ENCODE peak calls at places on chromosomes 12 and 14, in ten cellular contexts. L, A, G, Q, M, N, C, U, H and X are unnamed samples.

GRCh38 chr14:100764716-100765115 is 38.0 kb downstream of the DLK1 start:
- DNase-seq in L (peak; percentile 56), A (no peak), G (no peak), Q (no peak), M (no peak), N (no peak), C (no peak), U (no peak), H (no peak), X (no peak)

GRCh38 chr14:59582845-59583509 is 6.4 kb upstream of the CCDC175 start:
- DNase-seq in L (no peak), A (no peak), G (no peak), Q (no peak), M (no peak), N (no peak), C (no peak), U (peak; percentile 10), H (no peak), X (no peak)

GRCh38 chr14:20732477-20732876 is 13.2 kb upstream of the EDDM3A start:
- DNase-seq in L (no peak), A (no peak), G (no peak), Q (no peak), M (no peak), N (no peak), C (no peak), U (no peak), H (no peak), X (no peak)

GRCh38 chr12:120231316-120232011 is 30.6 kb upstream of the RPLP0 start:
- DNase-seq in L (no peak), A (peak; percentile 90), G (peak; percentile 73), Q (peak; percentile 70), M (peak; percentile 92), N (peak; percentile 97), C (no peak), U (peak; percentile 86), H (peak; percentile 72), X (peak; percentile 59)

GRCh38 chr12:121579190-121579791 is 1.5 kb downstream of the KDM2B start:
- DNase-seq in L (peak; percentile 88), A (peak; percentile 11), G (peak; percentile 47), Q (no peak), M (no peak), N (no peak), C (no peak), U (peak; percentile 32), H (no peak), X (peak; percentile 49)

GRCh38 chr12:524167-524951 is 64.6 kb downstream of the B4GALNT3 start:
- DNase-seq in L (no peak), A (no peak), G (peak; percentile 56), Q (no peak), M (no peak), N (peak; percentile 36), C (no peak), U (no peak), H (no peak), X (no peak)

GRCh38 chr12:51517800-51518199 is 73.2 kb upstream of the SCN8A start:
- DNase-seq in L (peak; percentile 29), A (peak; percentile 6), G (no peak), Q (no peak), M (no peak), N (no peak), C (no peak), U (no peak), H (no peak), X (no peak)

GRCh38 chr14:102206901-102207300 is 67.2 kb downstream of the WDR20 start:
- DNase-seq in L (peak; percentile 50), A (no peak), G (no peak), Q (no peak), M (no peak), N (no peak), C (no peak), U (peak; percentile 70), H (no peak), X (no peak)

GRCh38 chr14:92673601-92674000 is 74.8 kb downstream of the LGMN start:
- DNase-seq in L (no peak), A (no peak), G (no peak), Q (no peak), M (no peak), N (no peak), C (no peak), U (no peak), H (no peak), X (no peak)

GRCh38 chr14:61119006-61119405 is 138.0 kb downstream of the SLC38A6 start:
- DNase-seq in L (no peak), A (no peak), G (no peak), Q (no peak), M (no peak), N (no peak), C (no peak), U (no peak), H (no peak), X (no peak)

GRCh38 chr12:67239061-67239460 is 30.1 kb upstream of the CAND1 start:
- DNase-seq in L (no peak), A (peak; percentile 4), G (no peak), Q (no peak), M (no peak), N (peak; percentile 52), C (no peak), U (no peak), H (no peak), X (no peak)

GRCh38 chr12:114681149-114681849 is 2.7 kb downstream of the TBX3 start:
- DNase-seq in L (peak; percentile 81), A (peak; percentile 65), G (no peak), Q (no peak), M (peak; percentile 60), N (no peak), C (no peak), U (no peak), H (peak; percentile 39), X (no peak)

DNA sequence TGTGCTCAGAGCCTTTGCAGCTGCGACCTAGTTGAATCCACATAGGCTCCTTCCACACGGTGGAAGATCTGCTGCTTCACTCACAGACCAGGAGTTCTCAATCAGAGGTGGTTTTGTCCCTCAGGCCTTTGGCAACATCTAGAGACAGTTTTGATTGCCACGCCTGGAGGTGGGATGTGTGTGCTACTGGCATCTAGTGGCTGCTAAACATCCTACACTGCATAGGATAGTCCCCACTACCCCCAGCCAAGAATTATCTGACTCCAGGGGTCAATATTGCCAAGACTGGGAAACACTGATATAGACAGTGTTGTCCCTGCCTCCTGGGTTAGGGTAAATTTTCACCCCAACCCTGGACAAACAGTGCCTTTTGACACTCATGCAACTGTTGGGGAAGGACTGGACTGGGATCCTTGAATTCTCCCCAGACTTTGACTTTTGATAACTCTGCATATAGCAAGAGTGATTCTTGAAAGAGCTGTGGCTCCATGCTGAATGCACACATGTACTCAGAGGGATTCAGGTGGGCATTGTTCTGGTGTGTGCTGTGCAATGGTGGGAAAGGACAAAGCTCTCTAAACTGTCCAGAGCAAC is 39.8 kb downstream of the BAZ2A start:
- DNase-seq in L (no peak), A (peak; percentile 50), G (no peak), Q (no peak), M (no peak), N (peak; percentile 45), C (no peak), U (no peak), H (no peak), X (no peak)
- TF ChIP-seq CTCF in L (no peak), A (peak; percentile 68), G (no peak), Q (peak; percentile 48), M (peak; percentile 42), N (peak; percentile 62), C (peak; percentile 35), U (peak; percentile 22), H (peak; percentile 13), X (no peak)

DNA sequence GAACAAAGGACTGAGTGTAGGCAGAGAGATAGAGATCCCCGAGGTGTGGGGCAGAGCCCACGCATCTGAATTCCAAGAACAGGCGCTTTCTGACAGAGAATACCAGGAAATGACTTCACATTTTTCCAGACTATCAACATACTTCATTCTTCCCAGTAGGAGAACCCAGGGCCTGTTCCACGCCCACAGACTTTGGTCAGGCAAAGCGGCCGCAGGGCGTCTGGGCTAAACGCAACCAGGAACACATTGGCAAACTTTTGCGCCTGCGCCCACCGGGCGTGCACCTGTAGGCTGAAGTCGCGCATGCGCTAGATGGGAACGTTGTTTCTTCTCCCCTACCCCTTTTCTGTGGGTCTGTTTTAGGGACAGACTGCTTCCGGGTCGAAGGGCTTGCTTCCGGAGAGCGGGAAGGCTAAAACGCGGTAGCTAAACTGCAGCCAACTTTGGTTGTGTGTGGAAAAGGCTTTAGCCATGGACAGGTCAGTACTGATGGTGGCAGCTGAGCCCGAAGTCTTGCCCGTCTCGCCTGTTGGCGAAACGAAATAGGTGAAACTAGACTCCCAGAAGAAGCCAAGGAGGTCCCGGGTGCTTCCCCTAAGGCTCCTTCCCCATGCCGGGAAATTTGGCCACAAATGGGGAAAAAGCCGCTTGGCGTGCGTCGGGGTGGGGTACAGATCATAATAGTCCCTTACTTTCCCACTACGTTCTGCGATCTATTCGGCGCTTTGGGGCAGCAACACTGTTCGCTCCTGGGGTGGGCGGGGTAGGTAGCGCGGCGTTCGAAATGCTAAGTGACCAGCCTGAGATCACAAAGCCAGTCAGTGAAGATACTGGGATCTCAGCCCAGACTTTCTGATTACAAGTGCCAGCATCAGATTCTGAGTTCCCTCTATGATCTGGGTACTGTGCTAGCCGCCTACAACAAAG is at the start of gene NUP107:
- DNase-seq in L (peak; percentile 100), A (peak; percentile 100), G (peak; percentile 99), Q (peak; percentile 99), M (peak; percentile 98), N (peak; percentile 99), C (peak; percentile 99), U (peak; percentile 100), H (peak; percentile 98), X (peak; percentile 97)
- TF ChIP-seq CTCF in L (no peak), A (peak; percentile 17), G (peak; percentile 30), Q (peak; percentile 38), M (peak; percentile 46), N (peak; percentile 39), C (peak; percentile 25), U (peak; percentile 39), H (peak; percentile 10), X (no peak)

DNA sequence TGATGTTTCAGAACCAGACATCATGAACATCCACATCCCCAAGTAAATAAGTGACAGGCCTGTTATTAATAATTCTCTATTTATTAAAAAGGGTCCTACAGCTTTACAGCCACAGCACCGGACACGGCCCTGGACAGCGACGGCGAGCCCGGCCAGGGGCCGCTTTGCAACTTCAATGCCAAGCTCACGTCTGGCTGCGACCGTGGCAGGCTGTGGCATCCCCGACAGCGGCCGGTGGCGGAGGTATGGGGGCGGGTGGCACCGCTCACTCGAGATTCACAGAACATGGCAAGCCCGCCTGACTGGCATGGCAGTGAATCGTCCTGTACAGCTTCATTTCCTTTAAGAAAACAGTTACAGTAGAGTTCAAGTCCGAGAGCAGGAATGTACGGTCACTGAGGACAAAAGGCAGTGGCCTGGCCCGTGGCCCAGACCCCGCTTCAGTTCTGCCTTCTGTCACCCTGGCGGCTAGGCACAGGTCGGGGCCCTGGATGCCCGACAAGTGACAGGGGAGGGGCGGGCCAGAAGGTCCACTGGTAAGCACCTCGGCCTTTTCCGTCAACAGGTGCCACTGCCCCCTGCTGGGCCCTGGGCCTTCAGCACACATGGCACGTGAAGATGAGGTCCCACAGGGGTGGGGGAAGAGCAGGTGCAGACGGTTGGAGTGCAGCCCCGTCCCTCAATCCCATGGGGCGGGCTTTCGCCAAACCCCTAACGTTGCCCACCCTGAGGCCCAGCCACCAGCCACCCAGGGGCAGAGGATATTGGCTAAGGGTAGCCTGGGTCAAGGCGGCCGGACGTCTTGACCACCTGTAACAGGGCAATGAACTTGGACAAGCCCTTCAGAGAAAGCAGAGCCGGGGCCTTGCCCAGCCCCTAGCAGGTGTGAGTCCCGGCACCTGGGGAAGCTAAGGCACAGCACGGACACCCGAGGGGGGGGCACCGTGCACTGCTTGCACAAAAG is 30.3 kb downstream of the HIP1R start:
- DNase-seq in L (peak; percentile 85), A (peak; percentile 20), G (no peak), Q (no peak), M (no peak), N (no peak), C (no peak), U (peak; percentile 80), H (no peak), X (peak; percentile 62)
- TF ChIP-seq CTCF in L (no peak), A (peak; percentile 37), G (peak; percentile 12), Q (peak; percentile 43), M (peak; percentile 35), N (peak; percentile 50), C (peak; percentile 52), U (peak; percentile 64), H (peak; percentile 43), X (peak; percentile 40)

GRCh38 chr12:101117842-101118241 is 92.2 kb downstream of the SLC5A8 start:
- DNase-seq in L (no peak), A (no peak), G (no peak), Q (no peak), M (no peak), N (peak; percentile 4), C (no peak), U (no peak), H (no peak), X (no peak)
- TF ChIP-seq CTCF in L (no peak), A (no peak), G (no peak), Q (no peak), M (no peak), N (no peak), C (no peak), U (peak; percentile 27), H (no peak), X (no peak)